ENCODE peak calls at places on chromosomes 11 and 22, in six cellular contexts. One of them, this sample, is unnamed.

GRCh38 chr11:116925050-116925449 is 87.6 kb upstream of the APOA1 start:
- DNase-seq in type B pancreatic cell: no peak
- DNase-seq in GM13976: no peak
- DNase-seq in cardiac fibroblast: no peak
- DNase-seq in cardiac muscle cell: no peak
- DNase-seq in suprapubic skin: no peak
- DNase-seq in this sample: no peak

GRCh38 chr11:67649634-67650540 is 643 bp downstream of the ACY3 start:
- DNase-seq in type B pancreatic cell: no peak
- DNase-seq in GM13976: no peak
- DNase-seq in cardiac fibroblast: no peak
- DNase-seq in cardiac muscle cell: no peak
- DNase-seq in suprapubic skin: no peak
- DNase-seq in this sample: no peak

GRCh38 chr11:120384476-120384875 is 48.3 kb downstream of the ARHGEF12 start:
- DNase-seq in type B pancreatic cell: no peak
- DNase-seq in GM13976: no peak
- DNase-seq in cardiac fibroblast: no peak
- DNase-seq in cardiac muscle cell: no peak
- DNase-seq in suprapubic skin: no peak
- DNase-seq in this sample: no peak

GRCh38 chr11:69867076-69868002 is 48.1 kb upstream of the FGF3 start:
- DNase-seq in type B pancreatic cell: no peak
- DNase-seq in GM13976: no peak
- DNase-seq in cardiac fibroblast: peak; percentile 24
- DNase-seq in cardiac muscle cell: peak; percentile 51
- DNase-seq in suprapubic skin: peak; percentile 68
- DNase-seq in this sample: no peak

GRCh38 chr11:118003021-118003423 is 16.8 kb downstream of the IL10RA start:
- DNase-seq in type B pancreatic cell: peak; percentile 34
- DNase-seq in GM13976: no peak
- DNase-seq in cardiac fibroblast: no peak
- DNase-seq in cardiac muscle cell: no peak
- DNase-seq in suprapubic skin: peak; percentile 72
- DNase-seq in this sample: no peak

GRCh38 chr22:48153726-48154125 is 1391.3 kb downstream of the TBC1D22A start:
- DNase-seq in type B pancreatic cell: no peak
- DNase-seq in GM13976: no peak
- DNase-seq in cardiac fibroblast: no peak
- DNase-seq in cardiac muscle cell: no peak
- DNase-seq in suprapubic skin: no peak
- DNase-seq in this sample: no peak

GRCh38 chr11:11163256-11163655 is 189.8 kb downstream of the CSNK2A3 start:
- DNase-seq in type B pancreatic cell: no peak
- DNase-seq in GM13976: no peak
- DNase-seq in cardiac fibroblast: no peak
- DNase-seq in cardiac muscle cell: peak; percentile 6
- DNase-seq in suprapubic skin: no peak
- DNase-seq in this sample: no peak

GRCh38 chr22:43001271-43002197 is 13.4 kb downstream of the PACSIN2 start:
- DNase-seq in type B pancreatic cell: no peak
- DNase-seq in GM13976: no peak
- DNase-seq in cardiac fibroblast: peak; percentile 37
- DNase-seq in cardiac muscle cell: peak; percentile 67
- DNase-seq in suprapubic skin: no peak
- DNase-seq in this sample: no peak

GRCh38 chr11:122394326-122394725 is 261.2 kb upstream of the UBASH3B start:
- DNase-seq in type B pancreatic cell: no peak
- DNase-seq in GM13976: no peak
- DNase-seq in cardiac fibroblast: no peak
- DNase-seq in cardiac muscle cell: no peak
- DNase-seq in suprapubic skin: no peak
- DNase-seq in this sample: no peak

GRCh38 chr22:35914665-35915476 is 113.8 kb downstream of the RBFOX2 start:
- DNase-seq in type B pancreatic cell: no peak
- DNase-seq in GM13976: no peak
- DNase-seq in cardiac fibroblast: peak; percentile 94
- DNase-seq in cardiac muscle cell: peak; percentile 91
- DNase-seq in suprapubic skin: no peak
- DNase-seq in this sample: no peak

GRCh38 chr11:78916759-78917158 is 342.1 kb upstream of the NARS2 start:
- DNase-seq in type B pancreatic cell: no peak
- DNase-seq in GM13976: no peak
- DNase-seq in cardiac fibroblast: peak; percentile 9
- DNase-seq in cardiac muscle cell: no peak
- DNase-seq in suprapubic skin: no peak
- DNase-seq in this sample: no peak
- TF ChIP-seq CTCF in type B pancreatic cell: peak; percentile 18
- TF ChIP-seq CTCF in GM13976: no peak
- TF ChIP-seq CTCF in cardiac fibroblast: no peak
- TF ChIP-seq CTCF in cardiac muscle cell: peak; percentile 24
- TF ChIP-seq CTCF in suprapubic skin: no peak
- TF ChIP-seq CTCF in this sample: peak; percentile 21

GRCh38 chr11:103608566-103608965 is 427.9 kb upstream of the DDI1 start:
- DNase-seq in type B pancreatic cell: no peak
- DNase-seq in GM13976: no peak
- DNase-seq in cardiac fibroblast: peak; percentile 84
- DNase-seq in cardiac muscle cell: no peak
- DNase-seq in suprapubic skin: no peak
- DNase-seq in this sample: no peak

GRCh38 chr11:103610435-103610834 is 426.0 kb upstream of the DDI1 start:
- DNase-seq in type B pancreatic cell: no peak
- DNase-seq in GM13976: no peak
- DNase-seq in cardiac fibroblast: no peak
- DNase-seq in cardiac muscle cell: no peak
- DNase-seq in suprapubic skin: no peak
- DNase-seq in this sample: no peak

GRCh38 chr11:103604310-103604709 is 432.1 kb upstream of the DDI1 start:
- DNase-seq in type B pancreatic cell: no peak
- DNase-seq in GM13976: no peak
- DNase-seq in cardiac fibroblast: no peak
- DNase-seq in cardiac muscle cell: no peak
- DNase-seq in suprapubic skin: no peak
- DNase-seq in this sample: no peak

DNA sequence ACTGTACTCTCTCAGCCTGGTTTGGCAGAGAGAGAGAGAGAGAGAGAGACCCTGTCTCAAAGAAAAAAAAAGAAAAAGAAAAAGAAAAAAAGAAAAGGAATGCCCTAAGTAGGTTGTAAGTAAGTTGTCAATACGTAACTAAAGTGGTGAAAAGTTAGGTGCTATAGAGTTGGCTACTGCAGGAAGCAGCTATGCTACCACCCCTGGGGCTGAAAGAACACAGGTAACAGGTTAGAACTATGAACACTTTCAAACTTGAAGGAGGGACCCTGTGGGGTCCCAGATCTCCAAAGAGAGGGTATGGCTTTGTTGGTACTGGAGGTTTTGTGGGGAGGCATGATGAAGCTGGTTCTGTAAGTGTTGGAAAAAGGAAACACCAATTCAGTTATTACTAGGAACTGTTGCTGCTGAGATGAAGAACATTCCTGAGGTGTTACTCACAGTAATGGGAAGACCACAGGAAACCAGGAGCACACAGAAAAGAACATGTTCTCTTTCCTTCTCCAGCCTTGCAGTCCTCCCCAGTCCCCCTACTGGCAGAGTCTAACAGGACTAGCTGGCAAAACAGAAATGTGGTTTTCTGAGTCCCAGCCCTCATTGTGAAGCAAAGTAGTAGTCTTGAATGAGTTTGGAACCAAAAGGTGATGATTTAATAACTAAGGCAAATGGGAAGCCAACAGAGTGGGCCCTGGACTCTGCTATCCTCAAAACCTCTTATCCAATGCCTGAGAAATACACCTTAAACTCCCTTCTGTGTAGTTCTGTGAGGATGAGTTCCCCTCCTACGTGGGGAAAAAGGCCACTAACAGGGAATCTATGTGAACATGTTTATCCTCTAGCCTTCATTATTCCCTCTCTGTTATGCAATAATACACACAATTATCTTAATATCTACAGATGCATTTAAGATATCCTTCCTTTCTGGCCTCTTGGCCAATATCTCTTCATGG is 427.0 kb upstream of the DDI1 start:
- DNase-seq in type B pancreatic cell: no peak
- DNase-seq in GM13976: no peak
- DNase-seq in cardiac fibroblast: peak; percentile 97
- DNase-seq in cardiac muscle cell: peak; percentile 98
- DNase-seq in suprapubic skin: no peak
- DNase-seq in this sample: no peak
- TF ChIP-seq CTCF in type B pancreatic cell: peak; percentile 48
- TF ChIP-seq CTCF in GM13976: no peak
- TF ChIP-seq CTCF in cardiac fibroblast: peak; percentile 89
- TF ChIP-seq CTCF in cardiac muscle cell: peak; percentile 87
- TF ChIP-seq CTCF in suprapubic skin: no peak
- TF ChIP-seq CTCF in this sample: peak; percentile 75

DNA sequence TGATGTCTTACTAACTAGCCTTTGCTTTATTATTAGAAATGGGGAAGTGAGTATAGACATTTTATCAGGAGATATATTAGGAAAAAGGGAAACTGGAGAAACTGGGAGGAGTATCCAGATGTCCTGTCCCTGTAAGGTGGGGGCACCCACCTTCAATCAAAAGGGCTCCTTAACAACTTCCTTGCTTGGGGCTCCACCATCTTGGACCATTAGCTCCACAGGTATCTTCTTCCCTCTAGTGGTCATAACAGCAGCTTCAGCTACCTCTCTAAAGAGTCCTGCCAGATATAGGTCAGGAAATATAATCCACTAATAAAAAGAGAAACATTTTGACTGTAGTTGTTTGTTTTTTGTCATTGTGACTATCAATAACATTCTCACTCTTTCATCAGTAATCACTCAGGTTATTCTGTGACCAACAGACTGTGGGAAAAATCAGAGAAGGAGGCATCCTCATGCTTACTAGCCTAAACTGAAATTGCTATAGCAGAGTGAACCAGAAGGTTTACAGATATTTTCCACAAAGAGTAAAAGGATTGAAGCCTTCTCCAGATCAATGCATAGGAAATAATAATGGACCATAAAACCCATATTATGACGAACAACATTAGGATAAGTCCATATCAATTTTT is 10.4 kb downstream of the OR51B4 start:
- DNase-seq in type B pancreatic cell: no peak
- DNase-seq in GM13976: peak; percentile 38
- DNase-seq in cardiac fibroblast: peak; percentile 70
- DNase-seq in cardiac muscle cell: peak; percentile 55
- DNase-seq in suprapubic skin: no peak
- DNase-seq in this sample: no peak
- TF ChIP-seq CTCF in type B pancreatic cell: peak; percentile 63
- TF ChIP-seq CTCF in GM13976: peak; percentile 42
- TF ChIP-seq CTCF in cardiac fibroblast: peak; percentile 81
- TF ChIP-seq CTCF in cardiac muscle cell: peak; percentile 75
- TF ChIP-seq CTCF in suprapubic skin: peak; percentile 21
- TF ChIP-seq CTCF in this sample: peak; percentile 58

DNA sequence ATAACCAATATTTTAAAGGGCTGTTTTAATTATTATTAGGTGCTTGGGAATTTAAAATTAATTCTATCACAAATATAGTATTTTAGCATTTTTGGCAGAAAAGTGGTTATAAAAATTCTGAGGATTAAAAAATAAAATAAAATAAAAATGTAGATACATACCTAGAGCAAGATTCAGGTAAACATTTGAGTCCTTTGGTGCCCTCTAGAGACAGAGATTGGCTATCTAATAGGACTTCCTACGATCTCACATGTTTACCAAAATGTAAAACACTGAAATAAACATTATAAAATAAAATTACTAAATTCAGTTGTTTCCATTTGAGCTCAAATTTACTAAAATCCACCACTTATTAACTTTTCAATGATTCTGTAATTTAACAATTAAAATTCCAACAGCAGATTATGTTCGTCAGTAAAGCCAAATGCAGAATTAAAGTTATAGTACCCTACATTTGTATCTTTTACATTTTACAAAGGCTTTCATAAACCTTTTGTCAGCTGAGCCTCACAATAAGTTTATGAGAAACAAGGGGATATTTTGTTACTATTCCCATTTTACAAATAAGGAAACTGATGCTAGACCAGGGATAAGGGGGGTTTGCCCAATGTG is 27.7 kb downstream of the SLC36A4 start:
- DNase-seq in type B pancreatic cell: no peak
- DNase-seq in GM13976: no peak
- DNase-seq in cardiac fibroblast: peak; percentile 64
- DNase-seq in cardiac muscle cell: peak; percentile 43
- DNase-seq in suprapubic skin: no peak
- DNase-seq in this sample: no peak
- TF ChIP-seq CTCF in type B pancreatic cell: peak; percentile 75
- TF ChIP-seq CTCF in GM13976: no peak
- TF ChIP-seq CTCF in cardiac fibroblast: peak; percentile 45
- TF ChIP-seq CTCF in cardiac muscle cell: peak; percentile 50
- TF ChIP-seq CTCF in suprapubic skin: no peak
- TF ChIP-seq CTCF in this sample: peak; percentile 70

DNA sequence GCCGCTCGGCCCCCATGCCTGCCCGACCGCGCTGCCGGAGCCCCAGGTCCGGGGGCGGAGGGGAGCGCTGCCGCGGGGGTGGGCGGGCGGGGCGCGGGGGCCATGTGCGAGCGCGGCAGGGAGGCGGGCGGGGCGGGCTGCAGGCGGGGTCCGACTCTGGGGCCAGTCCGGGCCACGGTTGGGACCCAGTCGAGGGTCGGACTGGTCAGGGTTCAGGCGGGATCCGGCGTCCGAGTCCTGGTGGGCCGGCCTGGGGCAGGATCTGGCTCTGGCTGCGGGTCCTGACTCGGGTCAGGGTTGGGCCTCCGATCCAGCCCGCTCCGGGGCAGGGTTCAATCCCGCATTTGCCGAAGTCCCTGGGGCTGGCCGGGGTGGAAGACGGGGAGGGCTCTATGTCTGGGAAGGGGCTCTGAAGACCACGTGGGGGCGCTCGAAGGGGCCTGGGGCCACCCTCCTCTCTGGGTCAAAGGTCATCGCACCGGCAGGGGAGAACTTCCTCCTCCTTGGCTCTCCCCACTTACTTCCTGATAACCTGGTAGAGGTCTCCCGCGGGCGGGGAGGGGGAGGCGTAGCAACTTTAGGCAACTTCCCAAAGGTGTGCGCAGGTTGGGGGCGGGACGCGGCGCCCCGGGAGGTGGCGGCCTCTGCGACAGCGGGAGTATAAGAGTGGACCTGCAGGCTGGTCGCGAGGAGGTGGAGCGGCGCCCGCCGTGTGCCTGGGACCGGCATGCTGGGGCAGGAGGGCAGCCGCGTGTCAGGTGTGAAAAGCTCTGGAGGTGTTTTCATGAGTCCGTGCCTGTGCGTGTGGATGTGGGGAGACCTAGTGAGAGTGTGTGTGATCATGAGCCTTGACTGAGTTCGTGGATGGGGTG is 603 bp downstream of the ESRRA start:
- DNase-seq in type B pancreatic cell: no peak
- DNase-seq in GM13976: no peak
- DNase-seq in cardiac fibroblast: peak; percentile 45
- DNase-seq in cardiac muscle cell: peak; percentile 42
- DNase-seq in suprapubic skin: no peak
- DNase-seq in this sample: no peak
- TF ChIP-seq CTCF in type B pancreatic cell: peak; percentile 60
- TF ChIP-seq CTCF in GM13976: peak; percentile 43
- TF ChIP-seq CTCF in cardiac fibroblast: no peak
- TF ChIP-seq CTCF in cardiac muscle cell: peak; percentile 27
- TF ChIP-seq CTCF in suprapubic skin: peak; percentile 7
- TF ChIP-seq CTCF in this sample: peak; percentile 48